ENCODE peak calls at places on chromosomes 4 and X, in four cellular contexts. One of them, this sample, is unnamed.

GRCh38 chrX:110847334-110847733 is 51.7 kb upstream of the CHRDL1 start:
- DNase-seq in NCI-H1930: peak
- DNase-seq in HT-29: peak
- DNase-seq in adrenal gland: peak
- DNase-seq in this sample: no peak

GRCh38 chr4:74716436-74716765 is 77.9 kb downstream of the BTC start:
- DNase-seq in HT-29: no peak
- DNase-seq in adrenal gland: no peak
- DNase-seq in NCI-H1930: no peak
- DNase-seq in this sample: no peak

GRCh38 chr4:123159479-123159878 is 237.1 kb upstream of the NUDT6 start:
- DNase-seq in adrenal gland: no peak
- DNase-seq in HT-29: no peak
- DNase-seq in NCI-H1930: no peak
- DNase-seq in this sample: no peak

GRCh38 chr4:122744229-122744628 is 11.7 kb downstream of the BBS12 start:
- DNase-seq in NCI-H1930: no peak
- DNase-seq in HT-29: no peak
- DNase-seq in adrenal gland: no peak
- DNase-seq in this sample: no peak

GRCh38 chr4:924107-925096 is 7.7 kb downstream of the GAK start:
- DNase-seq in NCI-H1930: no peak
- DNase-seq in HT-29: no peak
- DNase-seq in adrenal gland: no peak
- DNase-seq in this sample: peak

GRCh38 chr4:16083217-16084191 is at the start of gene PROM1:
- DNase-seq in adrenal gland: no peak
- DNase-seq in HT-29: peak
- DNase-seq in NCI-H1930: peak
- DNase-seq in this sample: peak

GRCh38 chr4:6968496-6968895 is 58.9 kb downstream of the TBC1D14 start:
- DNase-seq in NCI-H1930: no peak
- DNase-seq in adrenal gland: no peak
- DNase-seq in HT-29: no peak
- DNase-seq in this sample: no peak

GRCh38 chrX:102604327-102604726 is 5.0 kb downstream of the ARMCX5 start:
- DNase-seq in adrenal gland: no peak
- DNase-seq in HT-29: no peak
- DNase-seq in NCI-H1930: no peak
- DNase-seq in this sample: no peak

GRCh38 chr4:7034262-7035081 is 8.7 kb upstream of the TADA2B start:
- DNase-seq in HT-29: peak
- DNase-seq in adrenal gland: no peak
- DNase-seq in NCI-H1930: no peak
- DNase-seq in this sample: no peak

GRCh38 chrX:147846676-147847075 is 65.0 kb upstream of the FMR1 start:
- DNase-seq in HT-29: no peak
- DNase-seq in adrenal gland: no peak
- DNase-seq in NCI-H1930: no peak
- DNase-seq in this sample: no peak

GRCh38 chr4:129852434-129852833 is 756.5 kb downstream of the C4orf33 start:
- DNase-seq in NCI-H1930: no peak
- DNase-seq in HT-29: no peak
- DNase-seq in adrenal gland: no peak
- DNase-seq in this sample: no peak

GRCh38 chr4:5561286-5561685 is 147.1 kb downstream of the EVC2 start:
- DNase-seq in NCI-H1930: no peak
- DNase-seq in adrenal gland: no peak
- DNase-seq in HT-29: no peak
- DNase-seq in this sample: no peak

GRCh38 chr4:7480423-7480822 is 45.7 kb upstream of the PSAPL1 start:
- DNase-seq in adrenal gland: no peak
- DNase-seq in HT-29: no peak
- DNase-seq in NCI-H1930: no peak
- DNase-seq in this sample: no peak

GRCh38 chrX:13212191-13212651 is 107.6 kb downstream of the ATXN3L start:
- DNase-seq in HT-29: no peak
- DNase-seq in adrenal gland: no peak
- DNase-seq in NCI-H1930: no peak
- DNase-seq in this sample: no peak

GRCh38 chrX:41779058-41779564 is 55.1 kb downstream of the GPR82 start:
- DNase-seq in adrenal gland: no peak
- DNase-seq in NCI-H1930: no peak
- DNase-seq in HT-29: peak
- DNase-seq in this sample: no peak

GRCh38 chrX:39261446-39262147 is 460.3 kb downstream of the MID1IP1 start:
- DNase-seq in NCI-H1930: peak
- DNase-seq in HT-29: peak
- DNase-seq in adrenal gland: peak
- DNase-seq in this sample: no peak

GRCh38 chrX:54994099-54994498 is at the start of gene PFKFB1:
- DNase-seq in adrenal gland: no peak
- DNase-seq in HT-29: no peak
- DNase-seq in NCI-H1930: no peak
- DNase-seq in this sample: no peak

This sample was measured in left cardiac atrium.